ENCODE peak calls at places on chromosomes 12 and 14, in six cellular contexts. T, F, G, Z, Q and A are unnamed samples.

GRCh38 chr12:45402288-45402687 is 186.4 kb downstream of the ANO6 start:
- DNase-seq in T (no peak), F (no peak), Z (no peak), Q (no peak), G (no peak), A (no peak)

GRCh38 chr12:54040148-54040494 is 7.3 kb downstream of the HOXC5 start:
- DNase-seq in F (no peak), T (no peak), G (no peak), Q (no peak), Z (no peak), A (no peak)

GRCh38 chr12:43914923-43915468 is 79.1 kb downstream of the TMEM117 start:
- DNase-seq in F (peak; percentile 4), T (no peak), G (no peak), Z (no peak), Q (no peak), A (no peak)

GRCh38 chr14:31291210-31291609 is 83.6 kb upstream of the HECTD1 start:
- DNase-seq in Z (no peak), Q (no peak), G (no peak), F (peak; percentile 29), T (no peak), A (no peak)

GRCh38 chr12:90253674-90254181 is 545.1 kb upstream of the ATP2B1 start:
- DNase-seq in Z (peak; percentile 16), G (no peak), Q (no peak), F (peak; percentile 97), T (peak; percentile 86), A (peak; percentile 83)

GRCh38 chr14:69716483-69717187 is 50.3 kb upstream of the SRSF5 start:
- DNase-seq in G (no peak), T (no peak), F (peak; percentile 92), Z (no peak), Q (no peak), A (no peak)

GRCh38 chr12:2691001-2691339 is 103.8 kb upstream of the FKBP4 start:
- DNase-seq in T (no peak), Q (no peak), F (no peak), Z (peak; percentile 66), G (no peak), A (peak; percentile 69)

GRCh38 chr12:12379831-12380730 is 23.2 kb downstream of the BORCS5 start:
- DNase-seq in G (no peak), Q (no peak), T (no peak), Z (no peak), F (no peak), A (no peak)

GRCh38 chr14:51498411-51499227 is 153.1 kb upstream of the FRMD6 start:
- DNase-seq in Z (no peak), T (no peak), G (no peak), Q (no peak), F (no peak), A (no peak)

GRCh38 chr12:52014567-52015392 is 8.0 kb downstream of the TAMALIN start:
- DNase-seq in Q (no peak), G (no peak), T (no peak), F (no peak), Z (no peak), A (no peak)

GRCh38 chr12:66371982-66372381 is 69.7 kb downstream of the HELB start:
- DNase-seq in F (no peak), Q (no peak), G (no peak), T (no peak), Z (no peak), A (no peak)

GRCh38 chr14:79278798-79279644 is 932.3 kb downstream of the DIO2 start:
- DNase-seq in Q (no peak), F (peak; percentile 86), Z (no peak), G (no peak), T (no peak), A (peak; percentile 87)

GRCh38 chr12:116069943-116070342 is 207.6 kb downstream of the MED13L start:
- DNase-seq in T (no peak), G (no peak), Z (no peak), F (no peak), Q (no peak), A (no peak)

GRCh38 chr12:117152793-117153775 is 37.2 kb downstream of the FBXO21 start:
- DNase-seq in Q (no peak), Z (no peak), G (no peak), F (no peak), T (peak; percentile 56), A (no peak)

GRCh38 chr12:5102806-5103205 is 59.1 kb downstream of the KCNA5 start:
- DNase-seq in F (no peak), T (no peak), G (no peak), Z (no peak), Q (no peak), A (no peak)

GRCh38 chr14:24403294-24404013 is 4.7 kb downstream of the NYNRIN start:
- DNase-seq in Z (no peak), T (no peak), G (no peak), Q (no peak), F (peak; percentile 12), A (no peak)

GRCh38 chr12:27331299-27331926 is 1.2 kb upstream of the BMAL2 start:
- DNase-seq in Q (no peak), T (no peak), Z (no peak), F (peak; percentile 96), G (no peak), A (no peak)

GRCh38 chr12:76782440-76782996 is 18.6 kb downstream of the ZDHHC17 start:
- DNase-seq in T (no peak), Q (no peak), F (no peak), Z (no peak), G (no peak), A (no peak)

GRCh38 chr14:102781063-102781462 is 3.8 kb downstream of the TRAF3 start:
- DNase-seq in F (no peak), Q (no peak), T (no peak), Z (no peak), G (no peak), A (no peak)

GRCh38 chr14:61288720-61289119 is 7.6 kb upstream of the TMEM30B start:
- DNase-seq in G (no peak), T (no peak), F (no peak), Q (no peak), Z (no peak), A (no peak)

GRCh38 chr14:71108398-71109114 is 201.3 kb downstream of the PCNX1 start:
- DNase-seq in T (no peak), G (no peak), Z (no peak), Q (no peak), F (no peak), A (no peak)

GRCh38 chr14:81509838-81510452 is 23.7 kb downstream of the SEL1L start:
- DNase-seq in Z (no peak), F (no peak), Q (no peak), G (no peak), T (no peak), A (no peak)

GRCh38 chr12:57739387-57739786 is 845 bp upstream of the AGAP2 start:
- DNase-seq in T (no peak), G (no peak), F (no peak), Z (no peak), Q (no peak), A (no peak)

GRCh38 chr12:91143241-91143640 is 31.9 kb upstream of the LUM start:
- DNase-seq in Z (no peak), Q (no peak), G (no peak), F (no peak), T (no peak), A (no peak)

GRCh38 chr12:29741342-29742241 is 42.1 kb downstream of the TMTC1 start:
- DNase-seq in G (no peak), F (peak; percentile 71), T (no peak), Z (no peak), Q (no peak), A (no peak)

GRCh38 chr12:20369164-20370000 is 1.0 kb downstream of the PDE3A start:
- DNase-seq in Q (peak; percentile 12), Z (peak; percentile 13), G (no peak), T (peak; percentile 81), F (peak; percentile 73), A (peak; percentile 93)

GRCh38 chr12:13811061-13811460 is 170.3 kb downstream of the GRIN2B start:
- DNase-seq in T (no peak), F (no peak), G (no peak), Q (no peak), Z (no peak), A (no peak)

GRCh38 chr12:71639341-71639760 is 24.3 kb downstream of the ZFC3H1 start:
- DNase-seq in Z (no peak), Q (no peak), T (no peak), G (no peak), F (peak; percentile 35), A (no peak)

GRCh38 chr12:125533434-125534029 is 468.3 kb downstream of the AACS start:
- DNase-seq in T (no peak), Z (no peak), F (no peak), Q (peak; percentile 11), G (no peak), A (peak; percentile 8)

GRCh38 chr12:64538146-64538545 is 72.1 kb upstream of the RASSF3 start:
- DNase-seq in F (no peak), Z (no peak), Q (no peak), T (no peak), G (no peak), A (no peak)

GRCh38 chr14:34081576-34082136 is 130.8 kb upstream of the EGLN3 start:
- DNase-seq in T (no peak), Q (no peak), F (peak; percentile 87), Z (no peak), G (no peak), A (no peak)

GRCh38 chr14:91482278-91483023 is 27.7 kb downstream of the PPP4R3A start:
- DNase-seq in Z (no peak), T (no peak), Q (no peak), G (no peak), F (peak; percentile 8), A (no peak)

GRCh38 chr12:29698756-29699155 is 85.0 kb downstream of the TMTC1 start:
- DNase-seq in Q (no peak), T (no peak), G (no peak), Z (no peak), F (no peak), A (no peak)

GRCh38 chr14:78425332-78425731 is 255.2 kb downstream of the NRXN3 start:
- DNase-seq in F (no peak), T (no peak), Q (no peak), Z (no peak), G (no peak), A (no peak)